ENCODE peak calls at places on chromosomes 7 and 10, in ten cellular contexts. L, D, Y, P, W, T, A, Q, U and I are unnamed samples.

GRCh38 chr7:96596120-96596826 is 113.4 kb downstream of the SEM1 start:
- DNase-seq in L (no peak), D (peak), Y (no peak), P (no peak), W (no peak), T (no peak), A (peak), Q (peak), U (no peak), I (no peak)

GRCh38 chr10:12589789-12590188 is 240.4 kb downstream of the CAMK1D start:
- DNase-seq in L (no peak), D (no peak), Y (no peak), P (no peak), W (no peak), T (no peak), A (no peak), Q (no peak), U (no peak), I (no peak)

GRCh38 chr10:99964791-99965190 is 45.0 kb downstream of the DNMBP start:
- DNase-seq in L (no peak), D (no peak), Y (no peak), P (no peak), W (no peak), T (no peak), A (peak), Q (no peak), U (no peak), I (no peak)

GRCh38 chr10:133219782-133220181 is 10.2 kb upstream of the UTF1 start:
- DNase-seq in L (no peak), D (no peak), Y (no peak), P (no peak), W (no peak), T (no peak), A (no peak), Q (no peak), U (no peak), I (no peak)

GRCh38 chr7:50855526-50855925 is 72.8 kb upstream of the GRB10 start:
- DNase-seq in L (no peak), D (no peak), Y (no peak), P (no peak), W (no peak), T (no peak), A (no peak), Q (no peak), U (no peak), I (no peak)

GRCh38 chr10:69179089-69179742 is 818 bp upstream of the SUPV3L1 start:
- DNase-seq in L (peak), D (peak), Y (no peak), P (no peak), W (no peak), T (peak), A (no peak), Q (no peak), U (peak), I (no peak)

GRCh38 chr7:112908106-112908505 is 117.9 kb upstream of the TMEM168 start:
- DNase-seq in L (no peak), D (no peak), Y (no peak), P (no peak), W (no peak), T (no peak), A (no peak), Q (no peak), U (no peak), I (no peak)

GRCh38 chr7:135536160-135536559 is 21.6 kb upstream of the NUP205 start:
- DNase-seq in L (no peak), D (no peak), Y (no peak), P (no peak), W (no peak), T (no peak), A (no peak), Q (no peak), U (no peak), I (no peak)

GRCh38 chr7:129840757-129841156 is 112.0 kb downstream of the UBE2H start:
- DNase-seq in L (no peak), D (no peak), Y (no peak), P (no peak), W (no peak), T (no peak), A (no peak), Q (no peak), U (no peak), I (no peak)